ENCODE peak calls at places on chromosomes 11 and 22, in five cellular contexts. One of them, this sample, is unnamed.

GRCh38 chr11:32852142-32852541 is 22.4 kb downstream of the PRRG4 start:
- DNase-seq in IMR-90: peak
- DNase-seq in CD8-positive, alpha-beta memory T cell: no peak
- DNase-seq in AG04450: no peak
- DNase-seq in tibial artery: no peak
- DNase-seq in this sample: no peak

GRCh38 chr11:110297082-110297725 is 790 bp upstream of the RDX start:
- DNase-seq in IMR-90: peak
- DNase-seq in CD8-positive, alpha-beta memory T cell: no peak
- DNase-seq in AG04450: no peak
- DNase-seq in tibial artery: no peak
- DNase-seq in this sample: no peak

GRCh38 chr11:66523611-66524010 is 13.2 kb downstream of the BBS1 start:
- DNase-seq in IMR-90: no peak
- DNase-seq in CD8-positive, alpha-beta memory T cell: no peak
- DNase-seq in AG04450: no peak
- DNase-seq in tibial artery: no peak
- DNase-seq in this sample: no peak

GRCh38 chr22:49215840-49216239 is 611.8 kb downstream of the BRD1 start:
- DNase-seq in IMR-90: no peak
- DNase-seq in CD8-positive, alpha-beta memory T cell: no peak
- DNase-seq in AG04450: no peak
- DNase-seq in tibial artery: peak
- DNase-seq in this sample: no peak

GRCh38 chr11:130801287-130802146 is 114.8 kb downstream of the SNX19 start:
- DNase-seq in IMR-90: peak
- DNase-seq in CD8-positive, alpha-beta memory T cell: no peak
- DNase-seq in AG04450: no peak
- DNase-seq in tibial artery: no peak
- DNase-seq in this sample: no peak

GRCh38 chr11:128482512-128483191 is 104.7 kb downstream of the ETS1 start:
- DNase-seq in IMR-90: peak
- DNase-seq in CD8-positive, alpha-beta memory T cell: peak
- DNase-seq in AG04450: no peak
- DNase-seq in tibial artery: peak
- DNase-seq in this sample: no peak

GRCh38 chr11:66882540-66882939 is 25.7 kb downstream of the LRFN4 start:
- DNase-seq in IMR-90: no peak
- DNase-seq in CD8-positive, alpha-beta memory T cell: no peak
- DNase-seq in AG04450: no peak
- DNase-seq in tibial artery: no peak
- DNase-seq in this sample: no peak

GRCh38 chr22:41976070-41976901 is 7.0 kb downstream of the SEPTIN3 start:
- DNase-seq in IMR-90: no peak
- DNase-seq in CD8-positive, alpha-beta memory T cell: peak
- DNase-seq in AG04450: no peak
- DNase-seq in tibial artery: no peak
- DNase-seq in this sample: no peak

GRCh38 chr11:66855574-66856495 is 1.0 kb upstream of the LRFN4 start:
- DNase-seq in IMR-90: peak
- DNase-seq in CD8-positive, alpha-beta memory T cell: peak
- DNase-seq in AG04450: no peak
- DNase-seq in tibial artery: peak
- DNase-seq in this sample: peak

GRCh38 chr11:70497536-70498075 is 99.3 kb downstream of the CTTN start:
- DNase-seq in IMR-90: no peak
- DNase-seq in CD8-positive, alpha-beta memory T cell: peak
- DNase-seq in AG04450: no peak
- DNase-seq in tibial artery: peak
- DNase-seq in this sample: no peak

GRCh38 chr11:106585061-106585460 is 433.2 kb downstream of the GUCY1A2 start:
- DNase-seq in IMR-90: peak
- DNase-seq in CD8-positive, alpha-beta memory T cell: no peak
- DNase-seq in AG04450: no peak
- DNase-seq in tibial artery: no peak
- DNase-seq in this sample: no peak

GRCh38 chr11:12281571-12282478 is 95.5 kb upstream of the PARVA start:
- DNase-seq in IMR-90: peak
- DNase-seq in CD8-positive, alpha-beta memory T cell: peak
- DNase-seq in AG04450: peak
- DNase-seq in tibial artery: peak
- DNase-seq in this sample: peak
- H3K27ac ChIP-seq in IMR-90: peak
- H3K27ac ChIP-seq in CD8-positive, alpha-beta memory T cell: no peak
- H3K27ac ChIP-seq in AG04450: no peak
- H3K27ac ChIP-seq in tibial artery: no peak
- H3K27ac ChIP-seq in this sample: no peak

DNA sequence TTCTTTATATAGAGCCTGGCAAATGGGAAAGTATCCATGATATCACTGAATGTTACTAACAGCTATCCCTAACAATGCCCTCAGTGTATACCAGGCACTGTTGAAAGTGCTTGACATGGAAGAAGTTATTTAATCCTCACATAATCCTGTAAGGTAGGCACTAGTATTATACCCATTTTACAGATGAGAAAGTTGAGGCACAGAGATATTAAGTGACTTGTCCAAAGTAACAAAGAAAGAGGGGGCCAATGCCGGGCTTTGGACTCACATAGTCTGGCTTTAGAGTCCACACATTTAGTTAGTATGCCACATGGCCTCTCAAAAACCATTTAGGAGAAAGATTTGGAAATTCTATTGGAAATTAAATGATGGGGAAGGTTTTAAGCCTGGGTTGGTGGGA is 220.8 kb upstream of the PLET1 start:
- DNase-seq in IMR-90: no peak
- DNase-seq in CD8-positive, alpha-beta memory T cell: no peak
- DNase-seq in AG04450: no peak
- DNase-seq in tibial artery: no peak
- DNase-seq in this sample: no peak
- H3K27ac ChIP-seq in IMR-90: no peak
- H3K27ac ChIP-seq in CD8-positive, alpha-beta memory T cell: no peak
- H3K27ac ChIP-seq in AG04450: no peak
- H3K27ac ChIP-seq in tibial artery: no peak
- H3K27ac ChIP-seq in this sample: no peak

DNA sequence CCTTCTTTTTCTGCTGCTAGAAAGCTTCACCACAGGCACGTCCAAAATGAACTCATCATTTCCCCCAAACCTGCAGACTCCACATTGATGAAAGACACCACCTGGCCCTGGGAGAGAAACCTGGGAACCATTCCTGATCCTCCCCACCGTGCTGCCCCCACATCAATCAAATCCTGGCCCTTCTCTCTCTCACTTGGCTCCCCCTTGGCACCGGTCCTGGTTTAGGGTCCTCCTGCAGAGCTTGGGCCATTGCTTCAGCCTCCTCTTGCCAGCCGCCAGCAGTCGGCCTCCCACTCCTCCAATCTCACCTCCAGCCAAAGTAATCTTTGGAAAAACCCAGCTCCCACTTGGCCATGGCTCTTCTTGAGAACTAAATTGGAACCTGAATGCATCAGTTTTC is 38.5 kb downstream of the RIBC2 start:
- DNase-seq in IMR-90: no peak
- DNase-seq in CD8-positive, alpha-beta memory T cell: no peak
- DNase-seq in AG04450: no peak
- DNase-seq in tibial artery: no peak
- DNase-seq in this sample: no peak
- H3K27ac ChIP-seq in IMR-90: peak
- H3K27ac ChIP-seq in CD8-positive, alpha-beta memory T cell: no peak
- H3K27ac ChIP-seq in AG04450: no peak
- H3K27ac ChIP-seq in tibial artery: peak
- H3K27ac ChIP-seq in this sample: no peak

GRCh38 chr22:36398602-36399472 is 11.1 kb upstream of the MYH9 start:
- DNase-seq in IMR-90: peak
- DNase-seq in CD8-positive, alpha-beta memory T cell: no peak
- DNase-seq in AG04450: no peak
- DNase-seq in tibial artery: no peak
- DNase-seq in this sample: no peak
- H3K27ac ChIP-seq in IMR-90: no peak
- H3K27ac ChIP-seq in CD8-positive, alpha-beta memory T cell: no peak
- H3K27ac ChIP-seq in AG04450: peak
- H3K27ac ChIP-seq in tibial artery: no peak
- H3K27ac ChIP-seq in this sample: no peak